ENCODE peak calls at places on chromosomes 11 and 22, in six cellular contexts. T, L, N, M, I and J are unnamed samples.

GRCh38 chr11:130629039-130629438 is 180.6 kb downstream of the ADAMTS15 start:
- DNase-seq in T (peak), L (no peak), N (no peak), M (no peak), I (peak), J (no peak)

GRCh38 chr11:64003807-64004589 is 17.8 kb downstream of the OTUB1 start:
- DNase-seq in T (no peak), L (no peak), N (no peak), M (no peak), I (peak), J (no peak)

GRCh38 chr11:16605440-16605970 is 132.9 kb upstream of the C11orf58 start:
- DNase-seq in T (peak), L (no peak), N (no peak), M (no peak), I (peak), J (no peak)

GRCh38 chr11:3224730-3225098 is 6.1 kb upstream of the MRGPRG start:
- DNase-seq in T (no peak), L (no peak), N (no peak), M (no peak), I (no peak), J (no peak)

GRCh38 chr22:43996170-43996980 is 27.7 kb upstream of the PARVB start:
- DNase-seq in T (no peak), L (peak), N (no peak), M (no peak), I (no peak), J (no peak)

GRCh38 chr11:12150831-12151382 is 40.5 kb downstream of the MICAL2 start:
- DNase-seq in T (peak), L (peak), N (no peak), M (no peak), I (no peak), J (no peak)

GRCh38 chr11:16794047-16794818 is 55.8 kb downstream of the C11orf58 start:
- DNase-seq in T (no peak), L (no peak), N (no peak), M (no peak), I (no peak), J (no peak)

GRCh38 chr11:30960387-30960992 is 374.3 kb upstream of the MPPED2 start:
- DNase-seq in T (no peak), L (no peak), N (peak), M (peak), I (peak), J (no peak)

GRCh38 chr22:45671783-45672563 is at the start of gene ATXN10:
- DNase-seq in T (peak), L (peak), N (peak), M (peak), I (peak), J (peak)

GRCh38 chr22:45459235-45459634 is 43.4 kb upstream of the FBLN1 start:
- DNase-seq in T (no peak), L (no peak), N (no peak), M (no peak), I (no peak), J (no peak)

GRCh38 chr11:91326751-91327150 is 897.9 kb upstream of the FAT3 start:
- DNase-seq in T (no peak), L (no peak), N (no peak), M (no peak), I (no peak), J (no peak)

GRCh38 chr11:70002433-70002832 is 75.7 kb upstream of the ANO1 start:
- DNase-seq in T (no peak), L (no peak), N (no peak), M (no peak), I (no peak), J (peak)

GRCh38 chr11:134248910-134249480 is 4.2 kb downstream of the THYN1 start:
- DNase-seq in T (no peak), L (no peak), N (no peak), M (no peak), I (no peak), J (no peak)

GRCh38 chr11:126646701-126647209 is 291.3 kb downstream of the ST3GAL4 start:
- DNase-seq in T (no peak), L (no peak), N (no peak), M (no peak), I (no peak), J (no peak)

GRCh38 chr11:127986073-127986472 is 601.3 kb downstream of the ETS1 start:
- DNase-seq in T (peak), L (no peak), N (no peak), M (no peak), I (no peak), J (no peak)

GRCh38 chr22:35616043-35616442 is 1.1 kb downstream of the MB start:
- DNase-seq in T (no peak), L (no peak), N (no peak), M (no peak), I (no peak), J (no peak)

GRCh38 chr11:47918882-47919495 is 61.4 kb upstream of the PTPRJ start:
- DNase-seq in T (peak), L (no peak), N (no peak), M (no peak), I (peak), J (no peak)

GRCh38 chr11:110679323-110679980 is 32.8 kb downstream of the ARHGAP20 start:
- DNase-seq in T (no peak), L (no peak), N (no peak), M (no peak), I (no peak), J (no peak)

GRCh38 chr22:47012589-47013365 is 250.3 kb downstream of the TBC1D22A start:
- DNase-seq in T (no peak), L (no peak), N (no peak), M (no peak), I (peak), J (no peak)

GRCh38 chr11:3135491-3136440 is 29.3 kb downstream of the OSBPL5 start:
- DNase-seq in T (peak), L (no peak), N (no peak), M (no peak), I (no peak), J (peak)

GRCh38 chr22:37784829-37785495 is 22.8 kb upstream of the GCAT start:
- DNase-seq in T (peak), L (no peak), N (no peak), M (no peak), I (no peak), J (no peak)

GRCh38 chr11:85759915-85760314 is 51.0 kb downstream of the SYTL2 start:
- DNase-seq in T (peak), L (no peak), N (no peak), M (peak), I (peak), J (no peak)

GRCh38 chr22:50399751-50400331 is 56.7 kb downstream of the PPP6R2 start:
- DNase-seq in T (peak), L (no peak), N (no peak), M (no peak), I (peak), J (no peak)

GRCh38 chr11:120137187-120137610 is 714 bp downstream of the TRIM29 start:
- DNase-seq in T (peak), L (no peak), N (no peak), M (no peak), I (no peak), J (no peak)

GRCh38 chr11:87859583-87859982 is 315.7 kb downstream of the RAB38 start:
- DNase-seq in T (no peak), L (no peak), N (peak), M (no peak), I (no peak), J (no peak)

GRCh38 chr11:67522844-67523555 is at the start of gene CABP2:
- DNase-seq in T (no peak), L (no peak), N (no peak), M (no peak), I (no peak), J (no peak)

GRCh38 chr11:88531776-88532175 is 194.2 kb upstream of the CTSC start:
- DNase-seq in T (no peak), L (no peak), N (no peak), M (no peak), I (no peak), J (no peak)

GRCh38 chr11:132064987-132065620 is 694.7 kb downstream of the NTM start:
- DNase-seq in T (peak), L (no peak), N (no peak), M (peak), I (no peak), J (no peak)

GRCh38 chr11:94493146-94493442 is 550 bp downstream of the MRE11 start:
- DNase-seq in T (no peak), L (no peak), N (no peak), M (no peak), I (no peak), J (no peak)

GRCh38 chr11:92793189-92793588 is 176.3 kb upstream of the MTNR1B start:
- DNase-seq in T (no peak), L (no peak), N (no peak), M (no peak), I (no peak), J (no peak)

GRCh38 chr11:116175707-116176106 is 597.1 kb downstream of the BUD13 start:
- DNase-seq in T (no peak), L (no peak), N (peak), M (no peak), I (no peak), J (no peak)

GRCh38 chr22:49933236-49933921 is 14.9 kb downstream of the CRELD2 start:
- DNase-seq in T (no peak), L (no peak), N (no peak), M (no peak), I (no peak), J (no peak)